ENCODE peak calls at places on chromosome 16, in five cellular contexts. One of them, this sample, is unnamed.
A peak's percentile ranks its signal among the peaks of the same experiment; 100 is the strongest.

GRCh38 chr16:56697456-56698155 is 15.3 kb downstream of the MT1X start:
- DNase-seq in mesenchymal stem cell: no peak
- DNase-seq in H1: no peak
- DNase-seq in mesendoderm: no peak
- DNase-seq in trophoblast cell: peak; percentile 87
- DNase-seq in this sample: no peak

GRCh38 chr16:68096491-68096890 is 11.3 kb downstream of the NFATC3 start:
- DNase-seq in trophoblast cell: no peak
- DNase-seq in H1: no peak
- DNase-seq in mesenchymal stem cell: no peak
- DNase-seq in mesendoderm: no peak
- DNase-seq in this sample: no peak

GRCh38 chr16:71626018-71626857 is at the start of gene MARVELD3:
- DNase-seq in trophoblast cell: peak; percentile 86
- DNase-seq in mesendoderm: peak; percentile 80
- DNase-seq in mesenchymal stem cell: no peak
- DNase-seq in H1: peak; percentile 99
- DNase-seq in this sample: no peak

GRCh38 chr16:76749780-76750375 is 441.1 kb upstream of the MON1B start:
- DNase-seq in mesenchymal stem cell: peak; percentile 5
- DNase-seq in trophoblast cell: no peak
- DNase-seq in mesendoderm: no peak
- DNase-seq in H1: no peak
- DNase-seq in this sample: no peak

GRCh38 chr16:80199614-80200013 is 341.2 kb upstream of the DYNLRB2 start:
- DNase-seq in H1: no peak
- DNase-seq in trophoblast cell: no peak
- DNase-seq in mesendoderm: no peak
- DNase-seq in mesenchymal stem cell: no peak
- DNase-seq in this sample: no peak

GRCh38 chr16:1135459-1135825 is 17.5 kb upstream of the CACNA1H start:
- DNase-seq in mesenchymal stem cell: no peak
- DNase-seq in H1: no peak
- DNase-seq in trophoblast cell: no peak
- DNase-seq in mesendoderm: no peak
- DNase-seq in this sample: no peak

GRCh38 chr16:67730326-67730725 is 11.2 kb upstream of the GFOD2 start:
- DNase-seq in H1: no peak
- DNase-seq in mesendoderm: no peak
- DNase-seq in trophoblast cell: no peak
- DNase-seq in mesenchymal stem cell: no peak
- DNase-seq in this sample: no peak

GRCh38 chr16:50202926-50203624 is 50.0 kb downstream of the TENT4B start:
- DNase-seq in mesenchymal stem cell: peak; percentile 93
- DNase-seq in mesendoderm: peak; percentile 81
- DNase-seq in trophoblast cell: peak; percentile 95
- DNase-seq in H1: no peak
- DNase-seq in this sample: no peak

GRCh38 chr16:50501986-50502615 is 46.1 kb upstream of the NKD1 start:
- DNase-seq in mesenchymal stem cell: no peak
- DNase-seq in trophoblast cell: no peak
- DNase-seq in H1: no peak
- DNase-seq in mesendoderm: no peak
- DNase-seq in this sample: no peak

GRCh38 chr16:24784121-24784520 is 54.7 kb downstream of the TNRC6A start:
- DNase-seq in mesendoderm: no peak
- DNase-seq in mesenchymal stem cell: no peak
- DNase-seq in trophoblast cell: no peak
- DNase-seq in H1: no peak
- DNase-seq in this sample: no peak

GRCh38 chr16:84660973-84661372 is 12.7 kb downstream of the KLHL36 start:
- DNase-seq in trophoblast cell: no peak
- DNase-seq in mesenchymal stem cell: no peak
- DNase-seq in H1: no peak
- DNase-seq in mesendoderm: no peak
- DNase-seq in this sample: no peak

GRCh38 chr16:2252806-2253148 is 1.4 kb upstream of the ECI1 start:
- DNase-seq in mesenchymal stem cell: no peak
- DNase-seq in mesendoderm: peak; percentile 15
- DNase-seq in trophoblast cell: no peak
- DNase-seq in H1: no peak
- DNase-seq in this sample: no peak

GRCh38 chr16:80197790-80198201 is 343.0 kb upstream of the DYNLRB2 start:
- DNase-seq in mesenchymal stem cell: peak; percentile 68
- DNase-seq in H1: no peak
- DNase-seq in trophoblast cell: peak; percentile 45
- DNase-seq in mesendoderm: no peak
- DNase-seq in this sample: no peak

GRCh38 chr16:2208772-2209171 is 1.9 kb downstream of the BRICD5 start:
- DNase-seq in mesendoderm: no peak
- DNase-seq in H1: no peak
- DNase-seq in trophoblast cell: no peak
- DNase-seq in mesenchymal stem cell: no peak
- DNase-seq in this sample: no peak

GRCh38 chr16:62068747-62069146 is 32.5 kb upstream of the CDH8 start:
- DNase-seq in trophoblast cell: peak; percentile 3
- DNase-seq in mesenchymal stem cell: no peak
- DNase-seq in mesendoderm: peak; percentile 44
- DNase-seq in H1: no peak
- DNase-seq in this sample: no peak

GRCh38 chr16:28212532-28212873 is 738 bp upstream of the XPO6 start:
- DNase-seq in trophoblast cell: peak; percentile 76
- DNase-seq in H1: no peak
- DNase-seq in mesendoderm: peak; percentile 72
- DNase-seq in mesenchymal stem cell: peak; percentile 48
- DNase-seq in this sample: no peak

GRCh38 chr16:79632289-79632688 is 31.8 kb upstream of the MAF start:
- DNase-seq in trophoblast cell: no peak
- DNase-seq in mesendoderm: peak; percentile 44
- DNase-seq in mesenchymal stem cell: peak; percentile 44
- DNase-seq in H1: no peak
- DNase-seq in this sample: no peak

GRCh38 chr16:68298312-68298711 is 12.4 kb downstream of the SLC7A6OS start:
- DNase-seq in mesendoderm: no peak
- DNase-seq in H1: no peak
- DNase-seq in trophoblast cell: no peak
- DNase-seq in mesenchymal stem cell: no peak
- DNase-seq in this sample: no peak

GRCh38 chr16:4734063-4734729 is at the start of the genes ANKS3 and DNAAF8:
- DNase-seq in mesenchymal stem cell: peak; percentile 99
- DNase-seq in mesendoderm: peak; percentile 99
- DNase-seq in H1: peak; percentile 89
- DNase-seq in trophoblast cell: peak; percentile 96
- DNase-seq in this sample: peak; percentile 90
- H2BK5ac ChIP-seq in mesenchymal stem cell: peak within 1 kb of the TSS; percentile 66
- H2BK5ac ChIP-seq in mesendoderm: no peak within 1 kb of the TSS
- H2BK5ac ChIP-seq in H1: peak within 1 kb of the TSS; percentile 71
- H2BK5ac ChIP-seq in trophoblast cell: peak within 1 kb of the TSS; percentile 57
- H2BK5ac ChIP-seq in this sample: no peak within 1 kb of the TSS

GRCh38 chr16:11329891-11330290 is 15.4 kb upstream of the RMI2 start:
- DNase-seq in trophoblast cell: no peak
- DNase-seq in H1: no peak
- DNase-seq in mesenchymal stem cell: peak; percentile 48
- DNase-seq in mesendoderm: no peak
- DNase-seq in this sample: no peak
- H2AK5ac ChIP-seq in trophoblast cell: no peak overlapping the region
- H2AK5ac ChIP-seq in H1: no peak overlapping the region
- H2AK5ac ChIP-seq in mesenchymal stem cell: no peak overlapping the region
- H2AK5ac ChIP-seq in mesendoderm: no peak overlapping the region
- H2AK5ac ChIP-seq in this sample: no peak overlapping the region

DNA sequence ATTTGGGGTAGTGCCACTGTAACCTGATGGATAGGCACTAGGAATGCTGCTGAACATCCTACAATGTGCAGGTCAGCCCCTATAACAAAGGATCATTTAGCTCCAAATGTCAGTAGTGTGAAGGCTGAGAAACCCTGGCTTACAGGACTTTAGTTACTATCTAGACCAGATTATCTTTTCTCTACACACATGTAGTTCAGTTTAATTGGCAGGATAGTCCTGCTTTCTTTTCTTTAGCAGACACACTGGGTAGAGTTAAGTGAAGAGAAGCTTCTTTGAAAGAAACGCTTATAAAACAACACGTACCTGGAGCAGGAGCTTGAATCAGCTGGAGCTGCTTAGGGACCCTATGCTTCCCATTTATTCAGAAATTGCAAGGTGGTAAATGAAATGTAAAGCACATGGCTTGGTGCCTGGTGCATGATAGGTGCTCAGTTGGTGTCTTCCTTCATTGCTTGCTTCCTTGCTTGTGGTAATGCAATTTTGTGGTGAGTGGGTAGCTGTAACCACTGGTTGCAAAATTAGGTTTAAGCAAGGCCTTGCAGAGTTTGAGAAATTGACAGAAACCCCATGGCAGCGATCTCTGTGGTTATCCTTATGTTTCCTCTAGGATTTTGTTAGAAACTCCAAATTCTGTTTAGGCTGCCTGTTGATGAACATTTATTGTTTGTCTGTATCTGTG is 9.4 kb downstream of the METTL9 start:
- DNase-seq in mesendoderm: no peak
- DNase-seq in trophoblast cell: no peak
- DNase-seq in mesenchymal stem cell: peak; percentile 59
- DNase-seq in H1: no peak
- DNase-seq in this sample: no peak
- H3K4me3 ChIP-seq in mesendoderm: no peak overlapping the region
- H3K4me3 ChIP-seq in trophoblast cell: no peak overlapping the region
- H3K4me3 ChIP-seq in mesenchymal stem cell: no peak overlapping the region
- H3K4me3 ChIP-seq in H1: no peak overlapping the region
- H3K4me3 ChIP-seq in this sample: no peak overlapping the region

GRCh38 chr16:64866026-64866425 is 255.8 kb downstream of the CDH11 start:
- DNase-seq in mesenchymal stem cell: peak; percentile 17
- DNase-seq in H1: no peak
- DNase-seq in mesendoderm: no peak
- DNase-seq in trophoblast cell: no peak
- DNase-seq in this sample: no peak
- H2BK5ac ChIP-seq in mesenchymal stem cell: no peak overlapping the region
- H2BK5ac ChIP-seq in H1: no peak overlapping the region
- H2BK5ac ChIP-seq in mesendoderm: no peak overlapping the region
- H2BK5ac ChIP-seq in trophoblast cell: no peak overlapping the region
- H2BK5ac ChIP-seq in this sample: no peak overlapping the region

DNA sequence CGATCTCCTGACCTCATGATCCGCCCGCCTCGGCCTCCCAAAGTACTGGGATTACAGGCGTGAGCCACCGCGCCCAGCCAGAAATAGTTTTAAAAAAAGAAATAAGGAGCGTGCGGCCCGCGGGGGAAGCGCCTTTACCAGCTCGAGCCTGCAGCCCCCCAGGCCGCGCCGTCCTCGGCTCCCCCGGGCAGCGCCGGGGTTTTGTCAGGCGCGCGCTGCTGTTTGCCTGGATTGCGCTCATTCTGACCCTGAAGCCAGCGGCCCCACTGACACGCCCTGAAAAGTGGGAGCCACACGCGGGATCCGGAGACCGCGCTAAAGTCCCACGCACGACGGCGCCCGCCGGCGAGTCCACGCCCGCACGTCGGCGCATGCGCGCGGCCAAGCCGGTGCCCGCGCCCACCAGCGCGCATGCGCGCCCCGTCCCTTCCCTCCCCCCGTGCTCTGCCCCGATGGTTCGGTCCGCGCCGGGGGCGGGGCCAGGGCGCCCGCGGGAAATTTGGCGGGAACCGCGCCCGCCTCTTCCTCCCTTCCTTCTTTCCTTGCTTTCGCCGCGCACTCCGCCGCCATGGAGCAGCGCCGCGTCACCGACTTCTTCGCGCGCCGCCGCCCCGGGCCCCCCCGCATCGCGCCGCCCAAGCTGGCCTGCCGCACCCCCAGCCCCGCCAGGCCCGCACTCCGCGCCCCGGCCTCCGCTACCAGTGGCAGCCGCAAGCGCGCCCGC is at the start of gene CDT1:
- DNase-seq in H1: peak; percentile 96
- DNase-seq in trophoblast cell: peak; percentile 88
- DNase-seq in mesendoderm: peak; percentile 78
- DNase-seq in mesenchymal stem cell: peak; percentile 72
- DNase-seq in this sample: peak; percentile 87
- H2AK5ac ChIP-seq in H1: no peak within 1 kb of the TSS
- H2AK5ac ChIP-seq in trophoblast cell: peak within 1 kb of the TSS; percentile 83
- H2AK5ac ChIP-seq in mesendoderm: no peak within 1 kb of the TSS
- H2AK5ac ChIP-seq in mesenchymal stem cell: no peak within 1 kb of the TSS
- H2AK5ac ChIP-seq in this sample: peak within 1 kb of the TSS; percentile 96

DNA sequence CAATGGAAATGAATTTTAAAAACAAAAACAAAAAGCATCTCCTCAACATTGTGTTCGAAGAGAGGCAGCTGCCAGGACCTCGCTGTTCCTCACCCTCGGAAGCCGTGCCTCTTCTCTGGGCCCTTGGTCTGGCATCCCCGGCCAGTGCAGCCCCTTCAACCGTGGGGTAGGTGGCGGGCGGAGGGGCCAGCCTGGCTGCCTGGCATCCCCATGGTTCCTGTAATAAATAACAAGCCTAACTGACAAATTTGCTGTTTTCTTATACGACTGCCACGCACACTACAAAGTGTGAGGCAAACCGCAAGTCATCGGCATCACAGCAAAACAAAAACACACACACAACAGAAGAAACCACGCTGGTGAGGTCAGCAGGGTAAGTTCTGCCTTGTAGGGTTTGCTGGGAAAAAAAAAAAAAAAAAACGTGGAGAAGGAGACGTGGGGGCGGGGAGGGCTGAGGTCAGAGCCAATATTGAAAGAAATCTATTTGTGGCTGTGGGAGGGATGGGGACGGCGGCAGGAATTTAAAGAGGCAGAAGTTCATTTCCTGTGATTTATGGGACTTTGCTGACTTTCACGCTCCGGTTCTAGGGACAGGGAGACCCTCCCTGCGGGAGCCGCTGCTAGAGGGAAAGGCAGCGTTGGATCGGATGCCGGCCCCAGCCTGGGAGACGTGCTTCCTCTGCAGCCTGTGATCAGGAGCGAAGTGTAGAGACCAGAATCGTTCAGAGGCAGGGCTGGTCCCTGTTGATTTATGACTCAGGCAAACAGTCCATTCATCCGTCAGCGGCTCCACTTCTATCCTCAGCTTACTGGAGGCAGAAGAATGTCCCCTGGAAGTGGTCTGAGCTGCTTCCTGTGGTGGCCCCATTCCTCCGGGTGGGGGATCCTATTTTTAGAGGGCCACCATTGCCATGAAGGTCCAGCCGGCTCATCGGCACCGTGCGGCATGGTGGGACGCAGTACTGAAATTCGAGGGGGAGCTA is 162.8 kb downstream of the FOXL1 start:
- DNase-seq in mesendoderm: peak; percentile 86
- DNase-seq in trophoblast cell: no peak
- DNase-seq in H1: no peak
- DNase-seq in mesenchymal stem cell: peak; percentile 94
- DNase-seq in this sample: no peak
- H3K4me3 ChIP-seq in mesendoderm: no peak overlapping the region
- H3K4me3 ChIP-seq in trophoblast cell: no peak overlapping the region
- H3K4me3 ChIP-seq in H1: no peak overlapping the region
- H3K4me3 ChIP-seq in mesenchymal stem cell: peak overlapping the region; percentile 75
- H3K4me3 ChIP-seq in this sample: peak overlapping the region; percentile 38

GRCh38 chr16:29819506-29819905 is 756 bp upstream of the MVP start:
- DNase-seq in mesenchymal stem cell: peak; percentile 12
- DNase-seq in mesendoderm: peak; percentile 32
- DNase-seq in H1: no peak
- DNase-seq in trophoblast cell: peak; percentile 30
- DNase-seq in this sample: no peak

GRCh38 chr16:29820271-29820701 is at the start of gene MVP:
- DNase-seq in mesendoderm: no peak
- DNase-seq in H1: peak; percentile 39
- DNase-seq in trophoblast cell: peak; percentile 71
- DNase-seq in mesenchymal stem cell: peak; percentile 72
- DNase-seq in this sample: no peak

GRCh38 chr16:29818082-29818481 is 2.1 kb downstream of the PAGR1 start:
- DNase-seq in trophoblast cell: no peak
- DNase-seq in H1: no peak
- DNase-seq in mesendoderm: no peak
- DNase-seq in mesenchymal stem cell: peak; percentile 12
- DNase-seq in this sample: no peak

GRCh38 chr16:29821663-29822115 is 1.4 kb downstream of the MVP start:
- DNase-seq in H1: no peak
- DNase-seq in mesendoderm: peak; percentile 60
- DNase-seq in trophoblast cell: peak; percentile 76
- DNase-seq in mesenchymal stem cell: peak; percentile 86
- DNase-seq in this sample: no peak

GRCh38 chr16:29820730-29821662 is 734 bp downstream of the MVP start:
- DNase-seq in H1: no peak
- DNase-seq in mesenchymal stem cell: peak; percentile 23
- DNase-seq in trophoblast cell: peak; percentile 27
- DNase-seq in mesendoderm: no peak
- DNase-seq in this sample: no peak
- H2BK5ac ChIP-seq in H1: no peak overlapping the region
- H2BK5ac ChIP-seq in mesenchymal stem cell: peak overlapping the region; percentile 94
- H2BK5ac ChIP-seq in trophoblast cell: peak overlapping the region; percentile 38
- H2BK5ac ChIP-seq in mesendoderm: no peak overlapping the region
- H2BK5ac ChIP-seq in this sample: no peak overlapping the region